ENCODE peak calls at places on chromosomes 11 and 22, in nine cellular contexts. B, A, Y, H, F, X, Q, E and L are unnamed samples.

GRCh38 chr11:68128682-68129327 is 7.6 kb upstream of the CHKA start:
- DNase-seq in F (peak), B (peak), Q (peak), X (peak), H (peak), Y (no peak), E (no peak), A (no peak), L (peak)

GRCh38 chr11:64887757-64888405 is 9.5 kb upstream of the EHD1 start:
- DNase-seq in X (peak), Q (no peak), Y (peak), H (peak), F (peak), E (peak), A (peak), B (peak), L (peak)

GRCh38 chr22:24589518-24590030 is 3.3 kb downstream of the LRRC75B start:
- DNase-seq in E (no peak), Q (no peak), X (no peak), B (no peak), Y (no peak), A (no peak), H (no peak), F (no peak), L (no peak)

GRCh38 chr11:69269388-69269787 is 24.6 kb upstream of the MYEOV start:
- DNase-seq in Y (no peak), B (no peak), A (no peak), H (no peak), E (no peak), F (no peak), X (no peak), Q (no peak), L (no peak)

GRCh38 chr11:84558085-84558905 is 1068.8 kb downstream of the DLG2 start:
- DNase-seq in Q (peak), B (peak), A (peak), F (peak), X (peak), E (peak), H (no peak), Y (no peak), L (peak)

GRCh38 chr11:114738954-114739353 is 60.6 kb downstream of the NXPE2 start:
- DNase-seq in Y (no peak), F (peak), Q (peak), B (peak), A (peak), X (peak), E (peak), H (no peak), L (peak)

GRCh38 chr22:40326905-40327735 is 19.2 kb upstream of the ADSL start:
- DNase-seq in X (no peak), B (no peak), Y (no peak), E (peak), H (no peak), F (peak), Q (peak), A (no peak), L (peak)

GRCh38 chr11:36149538-36150242 is 139.5 kb downstream of the COMMD9 start:
- DNase-seq in Q (peak), B (peak), X (peak), A (peak), F (peak), Y (peak), E (peak), H (peak), L (peak)

GRCh38 chr11:16000065-16000464 is 356.3 kb downstream of the SOX6 start:
- DNase-seq in B (no peak), E (no peak), H (no peak), F (peak), Q (peak), Y (no peak), X (peak), A (no peak), L (no peak)

GRCh38 chr11:76543006-76543703 is 98.3 kb downstream of the EMSY start:
- DNase-seq in F (peak), Q (no peak), H (no peak), A (no peak), X (no peak), E (no peak), Y (no peak), B (no peak), L (no peak)

GRCh38 chr11:34599406-34599901 is 21.4 kb upstream of the EHF start:
- DNase-seq in F (peak), B (no peak), X (peak), H (no peak), A (no peak), Y (no peak), E (no peak), Q (peak), L (no peak)

GRCh38 chr11:74641289-74641688 is 48.9 kb downstream of the POLD3 start:
- DNase-seq in Q (no peak), B (no peak), Y (no peak), H (no peak), F (no peak), X (no peak), A (no peak), E (peak), L (no peak)

GRCh38 chr22:35322893-35323292 is 23.2 kb downstream of the TOM1 start:
- DNase-seq in H (no peak), X (no peak), Q (no peak), B (no peak), A (no peak), Y (no peak), F (no peak), E (no peak), L (no peak)
- H3K27ac ChIP-seq in H (no peak), X (no peak), Q (no peak), B (peak), A (no peak), Y (no peak), F (no peak), E (no peak), L (no peak)

GRCh38 chr11:2473361-2474058 is 28.7 kb downstream of the KCNQ1 start:
- DNase-seq in B (no peak), Y (no peak), F (no peak), A (no peak), E (no peak), X (no peak), H (no peak), Q (no peak), L (no peak)
- TF ChIP-seq CTCF in B (no peak), Y (no peak), F (no peak), A (no peak), E (no peak), X (no peak), H (no peak), Q (no peak), L (peak)

DNA sequence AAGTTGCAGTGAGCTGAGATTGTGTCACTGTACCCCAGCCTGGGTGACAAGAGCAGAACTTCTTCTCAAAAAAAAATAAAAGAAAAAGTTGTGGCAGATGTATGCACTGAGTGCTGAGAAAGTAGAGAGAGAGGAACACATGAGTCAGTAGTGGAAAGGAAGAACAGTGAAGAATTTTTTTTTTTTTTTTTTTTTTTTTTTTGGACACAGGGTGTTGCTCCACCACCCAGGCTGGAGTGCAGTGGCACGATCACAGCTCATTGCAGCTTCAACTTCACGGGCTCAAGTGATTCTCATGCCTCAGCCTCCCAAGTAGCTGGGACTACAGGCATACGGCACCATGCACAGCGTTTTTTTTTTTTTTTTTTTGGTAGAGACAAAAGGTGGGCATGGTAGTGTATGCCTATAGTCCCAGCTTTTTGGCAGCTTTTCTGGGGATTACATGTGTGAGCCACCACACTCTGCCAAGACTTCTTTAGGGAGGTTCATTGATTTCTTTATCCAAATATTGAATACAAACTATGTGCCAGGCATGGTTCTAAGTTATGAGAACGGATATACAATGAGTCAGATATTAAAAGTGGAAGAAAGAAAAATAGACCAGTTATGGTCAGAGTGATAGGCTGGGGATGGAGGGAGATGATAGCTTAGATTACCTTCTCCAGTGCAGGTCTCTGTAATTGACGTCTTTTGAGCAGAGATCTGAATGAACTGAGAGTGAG is 62.0 kb downstream of the YAP1 start:
- DNase-seq in H (no peak), Y (no peak), X (peak), B (no peak), E (no peak), F (peak), Q (peak), A (no peak), L (no peak)
- H3K27ac ChIP-seq in H (no peak), Y (peak), X (peak), B (peak), E (no peak), F (peak), Q (peak), A (no peak), L (no peak)

DNA sequence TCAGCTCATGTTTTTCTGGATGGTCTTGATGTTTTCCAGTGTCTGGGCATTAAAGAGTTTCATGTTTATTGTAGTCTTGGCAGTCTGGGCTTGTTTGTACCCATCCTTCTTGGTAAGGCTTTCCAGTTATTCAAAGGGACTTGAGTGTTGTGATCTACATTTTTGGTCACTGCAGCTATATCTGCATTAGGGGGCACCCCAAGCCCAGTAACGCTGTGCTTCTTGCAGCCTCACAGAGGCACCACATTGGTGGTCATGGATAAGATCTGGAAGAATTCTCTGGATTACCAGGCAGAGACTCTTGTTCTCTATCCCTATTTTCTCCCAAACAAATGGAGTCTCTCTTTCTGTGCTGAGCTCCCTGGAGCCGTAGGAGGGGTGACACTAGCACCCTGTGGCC is 451.5 kb upstream of the FAT3 start:
- DNase-seq in A (no peak), Y (no peak), X (no peak), B (no peak), F (peak), H (no peak), E (peak), Q (no peak), L (peak)
- TF ChIP-seq CTCF in A (no peak), Y (no peak), X (no peak), B (no peak), F (no peak), H (no peak), E (peak), Q (no peak), L (peak)